ENCODE peak calls at places on chromosomes 3 and 15, in eight cellular contexts. U is stomach, M is tibial nerve, G is GM12891, C is K562, N is body of pancreas, O is adrenal gland, D is GM12892. Q is an unnamed sample.

GRCh38 chr15:91821458-91821857 is 32.0 kb upstream of the SLCO3A1 start:
- DNase-seq in C (no peak), N (no peak), U (no peak), O (no peak), M (no peak), D (no peak), G (no peak), Q (no peak)

GRCh38 chr3:161409069-161409468 is 37.8 kb upstream of the SPTSSB start:
- DNase-seq in D (no peak), O (no peak), G (no peak), U (no peak), M (no peak), C (no peak), N (peak; percentile 30), Q (no peak)

GRCh38 chr3:31543375-31543774 is 10.7 kb downstream of the STT3B start:
- DNase-seq in U (no peak), M (no peak), G (no peak), C (no peak), D (no peak), N (no peak), O (no peak), Q (no peak)

GRCh38 chr3:103365467-103365866 is 930.7 kb downstream of the ZPLD1 start:
- DNase-seq in G (no peak), N (no peak), U (no peak), D (no peak), M (no peak), O (no peak), C (no peak), Q (no peak)

GRCh38 chr3:191425322-191425734 is 35.6 kb upstream of the PYDC2 start:
- DNase-seq in U (no peak), M (no peak), C (peak; percentile 37), D (no peak), G (no peak), N (no peak), O (no peak), Q (no peak)

GRCh38 chr3:101377796-101378195 is 57.4 kb upstream of the IMPG2 start:
- DNase-seq in D (no peak), O (no peak), C (no peak), G (no peak), U (no peak), M (no peak), N (no peak), Q (no peak)

GRCh38 chr15:94059188-94059587 is 172.2 kb upstream of the MCTP2 start:
- DNase-seq in M (no peak), D (no peak), O (no peak), U (no peak), C (no peak), G (no peak), N (no peak), Q (no peak)

GRCh38 chr15:70633394-70633793 is 130.0 kb downstream of the UACA start:
- DNase-seq in U (no peak), D (no peak), M (no peak), C (no peak), G (no peak), N (no peak), O (no peak), Q (no peak)

GRCh38 chr15:99059010-99059981 is 45.6 kb upstream of the SYNM start:
- DNase-seq in O (peak; percentile 80), G (peak; percentile 79), M (peak; percentile 69), N (peak; percentile 65), D (peak; percentile 69), C (peak; percentile 75), U (peak; percentile 67), Q (peak; percentile 63)

DNA sequence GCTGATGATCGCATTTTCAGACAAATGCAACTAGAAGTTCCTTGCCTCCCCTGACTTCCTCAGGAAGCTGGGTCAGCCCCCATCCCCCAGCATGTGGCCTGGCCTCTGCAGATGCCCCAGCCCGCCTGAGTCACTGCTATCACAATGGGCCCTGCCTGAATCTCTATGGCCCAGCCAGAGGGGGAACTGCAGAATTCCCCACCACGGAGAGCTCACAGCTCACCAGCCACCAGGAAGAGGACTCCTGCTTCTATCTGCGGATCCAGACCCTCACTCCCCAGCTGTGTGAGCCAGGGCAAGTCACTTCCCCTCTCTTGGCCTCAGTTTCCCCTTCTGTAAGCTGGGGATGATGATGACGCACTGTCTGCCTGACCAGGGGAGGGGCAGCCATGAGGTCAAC is 6.9 kb downstream of the PLXND1 start:
- DNase-seq in D (no peak), G (no peak), C (peak; percentile 54), O (peak; percentile 82), N (peak; percentile 36), U (no peak), M (no peak), Q (peak; percentile 98)
- TF ChIP-seq POLR2A in D (no peak), G (no peak), C (no peak), O (no peak), N (no peak), U (no peak), M (no peak), Q (no peak)

GRCh38 chr15:69315402-69316110 is 16.8 kb downstream of the PAQR5 start:
- DNase-seq in C (no peak), G (no peak), U (no peak), O (no peak), D (no peak), M (no peak), N (no peak), Q (no peak)

GRCh38 chr15:69319384-69320375 is 21.0 kb downstream of the PAQR5 start:
- DNase-seq in U (no peak), N (no peak), G (no peak), M (no peak), O (no peak), C (no peak), D (no peak), Q (no peak)

GRCh38 chr15:69318033-69318432 is 19.3 kb downstream of the PAQR5 start:
- DNase-seq in U (no peak), M (no peak), G (no peak), D (no peak), C (no peak), N (no peak), O (peak; percentile 40), Q (no peak)

GRCh38 chr15:69316281-69316680 is 17.6 kb downstream of the PAQR5 start:
- DNase-seq in M (no peak), N (no peak), O (no peak), C (no peak), D (no peak), U (no peak), G (no peak), Q (no peak)

GRCh38 chr15:69317392-69317841 is 18.7 kb downstream of the PAQR5 start:
- DNase-seq in U (no peak), O (no peak), G (no peak), N (no peak), D (no peak), C (no peak), M (no peak), Q (no peak)
- TF ChIP-seq POLR2A in U (no peak), O (no peak), G (no peak), N (no peak), D (no peak), C (no peak), M (no peak), Q (no peak)

DNA sequence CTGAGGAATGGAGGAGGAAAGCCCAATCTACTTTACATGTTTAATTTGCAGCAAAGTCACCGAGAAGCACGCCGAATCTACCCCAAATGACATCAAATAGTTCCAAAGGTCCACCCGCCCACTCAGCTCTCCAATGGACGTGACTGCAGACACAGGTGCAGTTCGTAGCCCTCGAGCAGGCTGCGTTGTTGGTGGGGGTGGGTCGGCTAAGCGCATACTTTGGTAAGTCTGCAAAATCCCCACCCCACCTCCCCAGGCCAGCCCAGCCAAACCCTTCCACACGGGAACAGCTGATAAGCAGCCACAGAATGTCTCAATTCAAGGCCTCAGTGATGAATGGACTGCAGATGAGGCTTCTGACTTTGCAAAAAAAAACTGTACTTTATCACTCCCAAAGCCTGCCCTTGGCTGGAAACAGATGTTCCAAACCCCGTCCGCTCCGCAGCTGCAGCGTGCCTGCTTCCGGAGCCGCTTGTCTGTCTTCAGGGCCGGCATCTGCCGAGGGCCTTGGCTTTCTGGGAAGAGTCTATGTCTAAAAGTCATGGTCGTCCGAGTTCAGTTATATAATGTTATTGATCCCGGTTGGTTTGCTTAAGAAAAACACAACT is 38.2 kb downstream of the PCSK6 start:
- DNase-seq in C (peak; percentile 89), M (peak; percentile 37), O (peak; percentile 88), U (no peak), D (no peak), G (no peak), N (no peak), Q (no peak)
- TF ChIP-seq POLR2A in C (no peak), M (no peak), O (no peak), U (no peak), D (no peak), G (no peak), N (no peak), Q (no peak)

GRCh38 chr3:107520535-107520934 is 2.2 kb upstream of the BBX start:
- DNase-seq in U (no peak), D (no peak), O (no peak), N (no peak), M (no peak), G (no peak), C (no peak), Q (no peak)

GRCh38 chr3:107521466-107522059 is 1.2 kb upstream of the BBX start:
- DNase-seq in O (no peak), N (no peak), U (no peak), D (no peak), C (no peak), G (no peak), M (no peak), Q (no peak)

GRCh38 chr3:107524214-107525100 is 1.7 kb downstream of the BBX start:
- DNase-seq in U (peak; percentile 50), N (peak; percentile 69), M (peak; percentile 39), C (peak; percentile 38), G (peak; percentile 6), D (no peak), O (peak; percentile 82), Q (peak; percentile 38)

GRCh38 chr3:107523361-107524213 is 825 bp downstream of the BBX start:
- DNase-seq in O (peak; percentile 75), G (peak; percentile 32), C (peak; percentile 18), N (peak; percentile 76), U (peak; percentile 64), D (peak; percentile 24), M (peak; percentile 19), Q (peak; percentile 12)

GRCh38 chr3:107522510-107523360 is at the start of gene BBX:
- DNase-seq in O (peak; percentile 99), N (peak; percentile 96), G (peak; percentile 32), M (peak; percentile 94), U (peak; percentile 96), C (peak; percentile 88), D (peak; percentile 32), Q (peak; percentile 42)
- TF ChIP-seq POLR2A in O (peak; percentile 96), N (peak; percentile 81), G (no peak), M (peak; percentile 78), U (no peak), C (peak; percentile 73), D (peak; percentile 34), Q (peak; percentile 59)

Q was measured in H54.